ENCODE peak calls at places on chromosomes 5 and 9, in eight cellular contexts. One of them, this sample, is unnamed. For H3K27me3, the result is how much of the 10 kb centered on the place peaks cover.

GRCh38 chr5:174412374-174412773 is 312.0 kb upstream of the MSX2 start:
- DNase-seq in heart left ventricle: no peak
- DNase-seq in tibial artery: no peak
- DNase-seq in heart right ventricle: no peak
- DNase-seq in BJ: no peak
- DNase-seq in CD4-positive, alpha-beta T cell: no peak
- DNase-seq in CD4-positive, CD25-positive, alpha-beta regulatory T cell: no peak
- DNase-seq in transverse colon: no peak
- DNase-seq in this sample: no peak

GRCh38 chr5:139137703-139138102 is 60.5 kb downstream of the SIL1 start:
- DNase-seq in tibial artery: no peak
- DNase-seq in CD4-positive, alpha-beta T cell: no peak
- DNase-seq in transverse colon: peak
- DNase-seq in heart left ventricle: no peak
- DNase-seq in BJ: no peak
- DNase-seq in heart right ventricle: no peak
- DNase-seq in CD4-positive, CD25-positive, alpha-beta regulatory T cell: peak
- DNase-seq in this sample: no peak

GRCh38 chr9:106859957-106860715 is 2.8 kb upstream of the ZNF462 start:
- DNase-seq in CD4-positive, alpha-beta T cell: no peak
- DNase-seq in CD4-positive, CD25-positive, alpha-beta regulatory T cell: no peak
- DNase-seq in BJ: no peak
- DNase-seq in heart left ventricle: no peak
- DNase-seq in heart right ventricle: peak
- DNase-seq in tibial artery: peak
- DNase-seq in transverse colon: peak
- DNase-seq in this sample: no peak

GRCh38 chr5:180803181-180804128 is 849 bp upstream of the MGAT1 start:
- DNase-seq in CD4-positive, CD25-positive, alpha-beta regulatory T cell: peak
- DNase-seq in BJ: no peak
- DNase-seq in tibial artery: peak
- DNase-seq in heart left ventricle: peak
- DNase-seq in heart right ventricle: peak
- DNase-seq in CD4-positive, alpha-beta T cell: peak
- DNase-seq in transverse colon: peak
- DNase-seq in this sample: peak

GRCh38 chr5:172452398-172453205 is 1.7 kb downstream of the SH3PXD2B start:
- DNase-seq in CD4-positive, alpha-beta T cell: no peak
- DNase-seq in CD4-positive, CD25-positive, alpha-beta regulatory T cell: no peak
- DNase-seq in transverse colon: peak
- DNase-seq in tibial artery: peak
- DNase-seq in heart left ventricle: no peak
- DNase-seq in BJ: peak
- DNase-seq in heart right ventricle: no peak
- DNase-seq in this sample: no peak

GRCh38 chr9:132078369-132079356 is 1.0 kb downstream of the MED27 start:
- DNase-seq in CD4-positive, alpha-beta T cell: peak
- DNase-seq in transverse colon: no peak
- DNase-seq in heart left ventricle: no peak
- DNase-seq in CD4-positive, CD25-positive, alpha-beta regulatory T cell: peak
- DNase-seq in heart right ventricle: no peak
- DNase-seq in tibial artery: no peak
- DNase-seq in BJ: peak
- DNase-seq in this sample: no peak

GRCh38 chr5:16856531-16856930 is 79.6 kb downstream of the MYO10 start:
- DNase-seq in heart left ventricle: no peak
- DNase-seq in heart right ventricle: no peak
- DNase-seq in CD4-positive, CD25-positive, alpha-beta regulatory T cell: no peak
- DNase-seq in BJ: no peak
- DNase-seq in CD4-positive, alpha-beta T cell: no peak
- DNase-seq in transverse colon: no peak
- DNase-seq in tibial artery: no peak
- DNase-seq in this sample: no peak

GRCh38 chr9:104980039-104980654 is 52.2 kb upstream of the ABCA1 start:
- DNase-seq in BJ: no peak
- DNase-seq in tibial artery: no peak
- DNase-seq in CD4-positive, alpha-beta T cell: no peak
- DNase-seq in heart left ventricle: no peak
- DNase-seq in heart right ventricle: no peak
- DNase-seq in transverse colon: no peak
- DNase-seq in CD4-positive, CD25-positive, alpha-beta regulatory T cell: no peak
- DNase-seq in this sample: no peak

GRCh38 chr5:179319741-179320281 is 25.4 kb downstream of the ADAMTS2 start:
- DNase-seq in CD4-positive, alpha-beta T cell: no peak
- DNase-seq in CD4-positive, CD25-positive, alpha-beta regulatory T cell: no peak
- DNase-seq in heart right ventricle: no peak
- DNase-seq in BJ: peak
- DNase-seq in tibial artery: peak
- DNase-seq in heart left ventricle: no peak
- DNase-seq in transverse colon: no peak
- DNase-seq in this sample: no peak

GRCh38 chr9:20683351-20684034 is 566 bp upstream of the FOCAD start:
- DNase-seq in BJ: peak
- DNase-seq in heart right ventricle: peak
- DNase-seq in heart left ventricle: peak
- DNase-seq in transverse colon: peak
- DNase-seq in tibial artery: peak
- DNase-seq in CD4-positive, CD25-positive, alpha-beta regulatory T cell: no peak
- DNase-seq in CD4-positive, alpha-beta T cell: no peak
- DNase-seq in this sample: peak

GRCh38 chr5:6188976-6189375 is 189.4 kb downstream of the MED10 start:
- DNase-seq in CD4-positive, alpha-beta T cell: no peak
- DNase-seq in heart right ventricle: no peak
- DNase-seq in transverse colon: no peak
- DNase-seq in BJ: no peak
- DNase-seq in tibial artery: no peak
- DNase-seq in CD4-positive, CD25-positive, alpha-beta regulatory T cell: no peak
- DNase-seq in heart left ventricle: no peak
- DNase-seq in this sample: no peak

GRCh38 chr5:28265877-28266276 is 1227.5 kb upstream of the CDH9 start:
- DNase-seq in heart right ventricle: no peak
- DNase-seq in BJ: no peak
- DNase-seq in heart left ventricle: no peak
- DNase-seq in CD4-positive, CD25-positive, alpha-beta regulatory T cell: no peak
- DNase-seq in transverse colon: no peak
- DNase-seq in CD4-positive, alpha-beta T cell: no peak
- DNase-seq in tibial artery: no peak
- DNase-seq in this sample: no peak

GRCh38 chr9:4106744-4107143 is 193.1 kb downstream of the GLIS3 start:
- DNase-seq in tibial artery: no peak
- DNase-seq in transverse colon: no peak
- DNase-seq in BJ: no peak
- DNase-seq in heart left ventricle: no peak
- DNase-seq in CD4-positive, alpha-beta T cell: no peak
- DNase-seq in CD4-positive, CD25-positive, alpha-beta regulatory T cell: no peak
- DNase-seq in heart right ventricle: no peak
- DNase-seq in this sample: no peak

GRCh38 chr5:165805756-165806155 is 2300.3 kb downstream of the MAT2B start:
- DNase-seq in BJ: no peak
- DNase-seq in transverse colon: no peak
- DNase-seq in heart left ventricle: no peak
- DNase-seq in CD4-positive, alpha-beta T cell: no peak
- DNase-seq in tibial artery: no peak
- DNase-seq in CD4-positive, CD25-positive, alpha-beta regulatory T cell: no peak
- DNase-seq in heart right ventricle: no peak
- DNase-seq in this sample: no peak

GRCh38 chr9:129237195-129237611 is 59.1 kb upstream of the IER5L start:
- DNase-seq in heart right ventricle: no peak
- DNase-seq in CD4-positive, alpha-beta T cell: peak
- DNase-seq in tibial artery: no peak
- DNase-seq in BJ: no peak
- DNase-seq in heart left ventricle: no peak
- DNase-seq in CD4-positive, CD25-positive, alpha-beta regulatory T cell: peak
- DNase-seq in transverse colon: no peak
- DNase-seq in this sample: no peak

GRCh38 chr9:130171226-130172148 is 717 bp upstream of the NCS1 start:
- DNase-seq in heart right ventricle: no peak
- DNase-seq in transverse colon: no peak
- DNase-seq in heart left ventricle: no peak
- DNase-seq in CD4-positive, CD25-positive, alpha-beta regulatory T cell: no peak
- DNase-seq in tibial artery: no peak
- DNase-seq in CD4-positive, alpha-beta T cell: no peak
- DNase-seq in BJ: no peak
- DNase-seq in this sample: no peak

GRCh38 chr5:77957-78804 is 13.8 kb upstream of the PLEKHG4B start:
- DNase-seq in BJ: peak
- DNase-seq in tibial artery: no peak
- DNase-seq in CD4-positive, alpha-beta T cell: no peak
- DNase-seq in CD4-positive, CD25-positive, alpha-beta regulatory T cell: no peak
- DNase-seq in transverse colon: no peak
- DNase-seq in heart right ventricle: peak
- DNase-seq in heart left ventricle: no peak
- DNase-seq in this sample: no peak
- H3K27me3 ChIP-seq in BJ: under half
- H3K27me3 ChIP-seq in tibial artery: under half
- H3K27me3 ChIP-seq in CD4-positive, alpha-beta T cell: under half
- H3K27me3 ChIP-seq in CD4-positive, CD25-positive, alpha-beta regulatory T cell: under half
- H3K27me3 ChIP-seq in transverse colon: under half
- H3K27me3 ChIP-seq in heart right ventricle: under half
- H3K27me3 ChIP-seq in heart left ventricle: under half
- H3K27me3 ChIP-seq in this sample: under half

DNA sequence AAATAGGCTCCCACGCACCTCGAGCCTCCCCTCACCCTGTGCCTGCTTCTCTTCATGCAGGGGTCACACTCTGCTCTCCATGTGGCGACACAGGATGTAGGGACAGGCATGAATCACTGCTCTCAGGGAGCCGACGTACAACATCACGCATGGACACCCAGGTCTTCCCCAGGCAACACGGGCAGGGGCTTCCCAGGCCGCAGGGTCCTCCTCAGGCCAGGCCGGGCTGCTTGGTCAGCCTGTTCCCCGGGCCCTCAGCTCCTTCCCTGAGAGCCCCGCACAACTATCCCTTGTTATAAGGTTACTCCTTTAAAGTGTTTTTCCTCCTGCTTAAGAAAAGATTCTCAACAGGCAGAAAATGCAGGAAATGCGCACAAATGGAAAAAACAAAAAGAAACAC is 1.1 kb downstream of the SLC6A18 start:
- DNase-seq in tibial artery: no peak
- DNase-seq in CD4-positive, alpha-beta T cell: no peak
- DNase-seq in transverse colon: no peak
- DNase-seq in BJ: no peak
- DNase-seq in heart right ventricle: no peak
- DNase-seq in heart left ventricle: no peak
- DNase-seq in CD4-positive, CD25-positive, alpha-beta regulatory T cell: no peak
- DNase-seq in this sample: no peak
- H3K27me3 ChIP-seq in tibial artery: under half
- H3K27me3 ChIP-seq in CD4-positive, alpha-beta T cell: under half
- H3K27me3 ChIP-seq in transverse colon: under half
- H3K27me3 ChIP-seq in BJ: under half
- H3K27me3 ChIP-seq in heart right ventricle: under half
- H3K27me3 ChIP-seq in heart left ventricle: under half
- H3K27me3 ChIP-seq in CD4-positive, CD25-positive, alpha-beta regulatory T cell: under half
- H3K27me3 ChIP-seq in this sample: under half

DNA sequence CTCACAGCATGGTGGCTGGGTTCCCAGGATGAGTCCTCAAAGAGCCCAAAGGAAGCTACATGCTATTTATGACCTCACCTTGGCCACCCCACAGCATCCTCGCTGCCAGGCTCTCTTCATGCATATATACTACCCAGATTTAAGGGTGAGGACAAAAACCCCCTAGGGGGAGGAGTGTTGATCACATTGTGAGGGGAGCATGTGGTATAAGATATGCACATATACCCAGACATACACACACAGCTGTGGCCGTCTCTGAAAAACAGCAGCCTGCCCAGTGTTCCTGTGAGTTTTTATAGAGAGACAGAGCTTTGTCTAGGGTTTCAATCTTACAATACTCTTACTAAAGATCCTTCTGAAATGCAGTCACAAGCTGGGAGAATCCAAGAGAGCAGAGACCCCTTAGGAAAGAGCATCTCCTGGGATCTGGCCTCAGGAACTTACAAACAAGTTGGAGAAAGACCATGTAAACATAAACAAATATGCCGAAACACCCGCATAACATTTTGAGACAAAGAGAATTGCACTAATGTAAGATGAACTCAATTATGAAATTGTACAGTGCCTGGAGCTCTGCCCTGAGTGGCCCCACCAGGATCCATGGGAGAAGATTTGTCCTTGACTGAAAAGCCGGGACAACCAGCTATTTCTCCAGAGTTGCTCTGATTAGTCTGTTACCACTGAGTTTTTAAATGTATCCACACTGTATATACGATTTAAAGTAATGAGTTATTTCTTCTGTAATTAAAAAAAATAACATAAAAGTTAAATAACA is 146.5 kb downstream of the GADD45G start:
- DNase-seq in tibial artery: no peak
- DNase-seq in heart right ventricle: no peak
- DNase-seq in transverse colon: no peak
- DNase-seq in heart left ventricle: no peak
- DNase-seq in BJ: no peak
- DNase-seq in CD4-positive, alpha-beta T cell: no peak
- DNase-seq in CD4-positive, CD25-positive, alpha-beta regulatory T cell: no peak
- DNase-seq in this sample: no peak
- H3K27me3 ChIP-seq in tibial artery: under half
- H3K27me3 ChIP-seq in heart right ventricle: under half
- H3K27me3 ChIP-seq in transverse colon: under half
- H3K27me3 ChIP-seq in heart left ventricle: under half
- H3K27me3 ChIP-seq in BJ: under half
- H3K27me3 ChIP-seq in CD4-positive, alpha-beta T cell: under half
- H3K27me3 ChIP-seq in CD4-positive, CD25-positive, alpha-beta regulatory T cell: under half
- H3K27me3 ChIP-seq in this sample: under half

GRCh38 chr9:126669108-126669507 is 55.4 kb downstream of the LMX1B start:
- DNase-seq in heart right ventricle: no peak
- DNase-seq in CD4-positive, alpha-beta T cell: no peak
- DNase-seq in transverse colon: no peak
- DNase-seq in heart left ventricle: no peak
- DNase-seq in BJ: no peak
- DNase-seq in CD4-positive, CD25-positive, alpha-beta regulatory T cell: no peak
- DNase-seq in tibial artery: no peak
- DNase-seq in this sample: no peak

GRCh38 chr9:126671983-126672382 is 58.3 kb downstream of the LMX1B start:
- DNase-seq in heart left ventricle: no peak
- DNase-seq in CD4-positive, alpha-beta T cell: no peak
- DNase-seq in tibial artery: no peak
- DNase-seq in transverse colon: no peak
- DNase-seq in heart right ventricle: no peak
- DNase-seq in CD4-positive, CD25-positive, alpha-beta regulatory T cell: no peak
- DNase-seq in BJ: no peak
- DNase-seq in this sample: no peak

GRCh38 chr9:126671381-126671831 is 57.7 kb downstream of the LMX1B start:
- DNase-seq in BJ: no peak
- DNase-seq in transverse colon: no peak
- DNase-seq in heart left ventricle: peak
- DNase-seq in CD4-positive, CD25-positive, alpha-beta regulatory T cell: no peak
- DNase-seq in heart right ventricle: no peak
- DNase-seq in tibial artery: no peak
- DNase-seq in CD4-positive, alpha-beta T cell: no peak
- DNase-seq in this sample: no peak

GRCh38 chr9:126668058-126668457 is 54.3 kb downstream of the LMX1B start:
- DNase-seq in heart left ventricle: no peak
- DNase-seq in CD4-positive, alpha-beta T cell: no peak
- DNase-seq in tibial artery: no peak
- DNase-seq in BJ: no peak
- DNase-seq in heart right ventricle: no peak
- DNase-seq in CD4-positive, CD25-positive, alpha-beta regulatory T cell: no peak
- DNase-seq in transverse colon: no peak
- DNase-seq in this sample: no peak

DNA sequence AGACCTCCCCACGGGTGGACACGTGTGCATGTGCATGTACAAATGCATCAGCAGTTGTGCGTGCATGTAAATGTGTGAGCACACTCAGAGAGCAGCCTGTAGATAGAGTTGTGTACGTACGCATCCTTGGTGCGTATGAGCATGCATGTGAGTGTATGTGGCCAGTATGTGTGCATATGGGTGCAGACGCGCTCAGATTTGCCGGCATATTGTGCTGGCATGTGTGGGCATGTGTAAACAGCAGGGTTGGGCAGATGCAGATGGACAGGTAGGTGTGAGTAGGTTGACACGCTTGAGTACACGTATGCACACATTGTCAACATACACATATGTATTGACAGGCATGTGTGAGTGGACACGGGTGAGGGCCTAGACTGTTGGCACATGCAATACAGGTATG is 56.5 kb downstream of the LMX1B start:
- DNase-seq in heart left ventricle: no peak
- DNase-seq in heart right ventricle: no peak
- DNase-seq in BJ: no peak
- DNase-seq in CD4-positive, alpha-beta T cell: no peak
- DNase-seq in tibial artery: no peak
- DNase-seq in CD4-positive, CD25-positive, alpha-beta regulatory T cell: no peak
- DNase-seq in transverse colon: no peak
- DNase-seq in this sample: no peak
- H3K27me3 ChIP-seq in heart left ventricle: under half
- H3K27me3 ChIP-seq in heart right ventricle: half or more
- H3K27me3 ChIP-seq in BJ: under half
- H3K27me3 ChIP-seq in CD4-positive, alpha-beta T cell: half or more
- H3K27me3 ChIP-seq in tibial artery: under half
- H3K27me3 ChIP-seq in CD4-positive, CD25-positive, alpha-beta regulatory T cell: under half
- H3K27me3 ChIP-seq in transverse colon: half or more
- H3K27me3 ChIP-seq in this sample: under half